ENCODE peak calls at places on chromosomes 1 and 21, in seven cellular contexts. One of them, this sample, is unnamed.

GRCh38 chr1:176073524-176074157 is 133.4 kb downstream of the COP1 start:
- DNase-seq in A549: peak; percentile 79
- DNase-seq in activated T-helper 1 cell treated with anti-CD3 and anti-CD28 coated beads, Interleukin-2, amount 50 U/mL, for 16 hours: no peak
- DNase-seq in central memory CD4-positive, alpha-beta T cell: peak; percentile 11
- DNase-seq in HS-5: peak; percentile 20
- DNase-seq in activated gamma-delta T cell: no peak
- DNase-seq in germinal center: peak; percentile 30
- DNase-seq in this sample: no peak

GRCh38 chr1:29675481-29676263 is 439.4 kb downstream of the PTPRU start:
- DNase-seq in A549: no peak
- DNase-seq in activated T-helper 1 cell treated with anti-CD3 and anti-CD28 coated beads, Interleukin-2, amount 50 U/mL, for 16 hours: no peak
- DNase-seq in central memory CD4-positive, alpha-beta T cell: no peak
- DNase-seq in HS-5: no peak
- DNase-seq in activated gamma-delta T cell: no peak
- DNase-seq in germinal center: no peak
- DNase-seq in this sample: no peak

GRCh38 chr1:70667771-70668170 is 256.7 kb downstream of the CTH start:
- DNase-seq in A549: no peak
- DNase-seq in activated T-helper 1 cell treated with anti-CD3 and anti-CD28 coated beads, Interleukin-2, amount 50 U/mL, for 16 hours: no peak
- DNase-seq in central memory CD4-positive, alpha-beta T cell: no peak
- DNase-seq in HS-5: no peak
- DNase-seq in activated gamma-delta T cell: no peak
- DNase-seq in germinal center: no peak
- DNase-seq in this sample: no peak

GRCh38 chr1:29269356-29269755 is 33.0 kb downstream of the PTPRU start:
- DNase-seq in A549: no peak
- DNase-seq in activated T-helper 1 cell treated with anti-CD3 and anti-CD28 coated beads, Interleukin-2, amount 50 U/mL, for 16 hours: no peak
- DNase-seq in central memory CD4-positive, alpha-beta T cell: no peak
- DNase-seq in HS-5: no peak
- DNase-seq in activated gamma-delta T cell: no peak
- DNase-seq in germinal center: no peak
- DNase-seq in this sample: no peak

GRCh38 chr1:164226977-164227376 is 332.0 kb upstream of the PBX1 start:
- DNase-seq in A549: no peak
- DNase-seq in activated T-helper 1 cell treated with anti-CD3 and anti-CD28 coated beads, Interleukin-2, amount 50 U/mL, for 16 hours: no peak
- DNase-seq in central memory CD4-positive, alpha-beta T cell: no peak
- DNase-seq in HS-5: no peak
- DNase-seq in activated gamma-delta T cell: no peak
- DNase-seq in germinal center: no peak
- DNase-seq in this sample: no peak

GRCh38 chr1:208178091-208178529 is 66.1 kb downstream of the PLXNA2 start:
- DNase-seq in A549: no peak
- DNase-seq in activated T-helper 1 cell treated with anti-CD3 and anti-CD28 coated beads, Interleukin-2, amount 50 U/mL, for 16 hours: no peak
- DNase-seq in central memory CD4-positive, alpha-beta T cell: no peak
- DNase-seq in HS-5: no peak
- DNase-seq in activated gamma-delta T cell: no peak
- DNase-seq in germinal center: no peak
- DNase-seq in this sample: no peak

GRCh38 chr21:39379986-39380891 is 31.4 kb upstream of the HMGN1 start:
- DNase-seq in A549: peak; percentile 92
- DNase-seq in activated T-helper 1 cell treated with anti-CD3 and anti-CD28 coated beads, Interleukin-2, amount 50 U/mL, for 16 hours: peak; percentile 79
- DNase-seq in central memory CD4-positive, alpha-beta T cell: peak; percentile 87
- DNase-seq in HS-5: peak; percentile 83
- DNase-seq in activated gamma-delta T cell: peak; percentile 92
- DNase-seq in germinal center: peak; percentile 92
- DNase-seq in this sample: peak; percentile 75

GRCh38 chr1:15020943-15021745 is 132.4 kb upstream of the TMEM51 start:
- DNase-seq in A549: no peak
- DNase-seq in activated T-helper 1 cell treated with anti-CD3 and anti-CD28 coated beads, Interleukin-2, amount 50 U/mL, for 16 hours: no peak
- DNase-seq in central memory CD4-positive, alpha-beta T cell: no peak
- DNase-seq in HS-5: no peak
- DNase-seq in activated gamma-delta T cell: no peak
- DNase-seq in germinal center: no peak
- DNase-seq in this sample: no peak

GRCh38 chr1:186099362-186100064 is 275.5 kb downstream of the TPR start:
- DNase-seq in A549: no peak
- DNase-seq in activated T-helper 1 cell treated with anti-CD3 and anti-CD28 coated beads, Interleukin-2, amount 50 U/mL, for 16 hours: no peak
- DNase-seq in central memory CD4-positive, alpha-beta T cell: no peak
- DNase-seq in HS-5: no peak
- DNase-seq in activated gamma-delta T cell: no peak
- DNase-seq in germinal center: no peak
- DNase-seq in this sample: no peak

GRCh38 chr1:174999926-175000696 is at the start of gene CACYBP:
- DNase-seq in A549: peak; percentile 21
- DNase-seq in activated T-helper 1 cell treated with anti-CD3 and anti-CD28 coated beads, Interleukin-2, amount 50 U/mL, for 16 hours: peak; percentile 8
- DNase-seq in central memory CD4-positive, alpha-beta T cell: no peak
- DNase-seq in HS-5: no peak
- DNase-seq in activated gamma-delta T cell: peak; percentile 56
- DNase-seq in germinal center: peak; percentile 56
- DNase-seq in this sample: no peak

GRCh38 chr1:33140153-33141149 is 41.4 kb downstream of the TRIM62 start:
- DNase-seq in A549: no peak
- DNase-seq in activated T-helper 1 cell treated with anti-CD3 and anti-CD28 coated beads, Interleukin-2, amount 50 U/mL, for 16 hours: no peak
- DNase-seq in central memory CD4-positive, alpha-beta T cell: no peak
- DNase-seq in HS-5: no peak
- DNase-seq in activated gamma-delta T cell: no peak
- DNase-seq in germinal center: no peak
- DNase-seq in this sample: no peak

GRCh38 chr1:61423643-61424042 is 301.3 kb downstream of the TM2D1 start:
- DNase-seq in A549: no peak
- DNase-seq in activated T-helper 1 cell treated with anti-CD3 and anti-CD28 coated beads, Interleukin-2, amount 50 U/mL, for 16 hours: no peak
- DNase-seq in central memory CD4-positive, alpha-beta T cell: no peak
- DNase-seq in HS-5: no peak
- DNase-seq in activated gamma-delta T cell: no peak
- DNase-seq in germinal center: no peak
- DNase-seq in this sample: no peak

GRCh38 chr1:97277891-97278662 is 556.5 kb downstream of the PTBP2 start:
- DNase-seq in A549: peak; percentile 68
- DNase-seq in activated T-helper 1 cell treated with anti-CD3 and anti-CD28 coated beads, Interleukin-2, amount 50 U/mL, for 16 hours: no peak
- DNase-seq in central memory CD4-positive, alpha-beta T cell: no peak
- DNase-seq in HS-5: peak; percentile 71
- DNase-seq in activated gamma-delta T cell: no peak
- DNase-seq in germinal center: no peak
- DNase-seq in this sample: no peak

GRCh38 chr21:35048183-35048601 is 910 bp downstream of the RUNX1 start:
- DNase-seq in A549: peak; percentile 7
- DNase-seq in activated T-helper 1 cell treated with anti-CD3 and anti-CD28 coated beads, Interleukin-2, amount 50 U/mL, for 16 hours: no peak
- DNase-seq in central memory CD4-positive, alpha-beta T cell: no peak
- DNase-seq in HS-5: no peak
- DNase-seq in activated gamma-delta T cell: no peak
- DNase-seq in germinal center: no peak
- DNase-seq in this sample: no peak

GRCh38 chr1:112026018-112026417 is 36.5 kb upstream of the KCND3 start:
- DNase-seq in A549: no peak
- DNase-seq in activated T-helper 1 cell treated with anti-CD3 and anti-CD28 coated beads, Interleukin-2, amount 50 U/mL, for 16 hours: no peak
- DNase-seq in central memory CD4-positive, alpha-beta T cell: no peak
- DNase-seq in HS-5: no peak
- DNase-seq in activated gamma-delta T cell: no peak
- DNase-seq in germinal center: no peak
- DNase-seq in this sample: no peak

GRCh38 chr1:117932576-117932975 is 3.0 kb downstream of the WDR3 start:
- DNase-seq in A549: no peak
- DNase-seq in activated T-helper 1 cell treated with anti-CD3 and anti-CD28 coated beads, Interleukin-2, amount 50 U/mL, for 16 hours: no peak
- DNase-seq in central memory CD4-positive, alpha-beta T cell: no peak
- DNase-seq in HS-5: no peak
- DNase-seq in activated gamma-delta T cell: no peak
- DNase-seq in germinal center: no peak
- DNase-seq in this sample: no peak

GRCh38 chr1:90768098-90768497 is 51.0 kb upstream of the BARHL2 start:
- DNase-seq in A549: peak; percentile 1
- DNase-seq in activated T-helper 1 cell treated with anti-CD3 and anti-CD28 coated beads, Interleukin-2, amount 50 U/mL, for 16 hours: no peak
- DNase-seq in central memory CD4-positive, alpha-beta T cell: no peak
- DNase-seq in HS-5: peak; percentile 11
- DNase-seq in activated gamma-delta T cell: no peak
- DNase-seq in germinal center: no peak
- DNase-seq in this sample: no peak

GRCh38 chr1:206472454-206472853 is 2.2 kb downstream of the IKBKE start:
- DNase-seq in A549: no peak
- DNase-seq in activated T-helper 1 cell treated with anti-CD3 and anti-CD28 coated beads, Interleukin-2, amount 50 U/mL, for 16 hours: no peak
- DNase-seq in central memory CD4-positive, alpha-beta T cell: no peak
- DNase-seq in HS-5: no peak
- DNase-seq in activated gamma-delta T cell: no peak
- DNase-seq in germinal center: no peak
- DNase-seq in this sample: no peak

GRCh38 chr21:15729346-15729673 is 472 bp upstream of the USP25 start:
- DNase-seq in A549: no peak
- DNase-seq in activated T-helper 1 cell treated with anti-CD3 and anti-CD28 coated beads, Interleukin-2, amount 50 U/mL, for 16 hours: no peak
- DNase-seq in central memory CD4-positive, alpha-beta T cell: no peak
- DNase-seq in HS-5: no peak
- DNase-seq in activated gamma-delta T cell: no peak
- DNase-seq in germinal center: no peak
- DNase-seq in this sample: no peak

GRCh38 chr21:32844076-32844475 is 72.5 kb upstream of the PAXBP1 start:
- DNase-seq in A549: no peak
- DNase-seq in activated T-helper 1 cell treated with anti-CD3 and anti-CD28 coated beads, Interleukin-2, amount 50 U/mL, for 16 hours: no peak
- DNase-seq in central memory CD4-positive, alpha-beta T cell: no peak
- DNase-seq in HS-5: no peak
- DNase-seq in activated gamma-delta T cell: no peak
- DNase-seq in germinal center: no peak
- DNase-seq in this sample: no peak

GRCh38 chr1:58431847-58432246 is 114.7 kb downstream of the OMA1 start:
- DNase-seq in A549: no peak
- DNase-seq in activated T-helper 1 cell treated with anti-CD3 and anti-CD28 coated beads, Interleukin-2, amount 50 U/mL, for 16 hours: no peak
- DNase-seq in central memory CD4-positive, alpha-beta T cell: no peak
- DNase-seq in HS-5: no peak
- DNase-seq in activated gamma-delta T cell: no peak
- DNase-seq in germinal center: no peak
- DNase-seq in this sample: no peak

GRCh38 chr21:43866233-43866632 is 1.2 kb downstream of the AGPAT3 start:
- DNase-seq in A549: no peak
- DNase-seq in activated T-helper 1 cell treated with anti-CD3 and anti-CD28 coated beads, Interleukin-2, amount 50 U/mL, for 16 hours: no peak
- DNase-seq in central memory CD4-positive, alpha-beta T cell: no peak
- DNase-seq in HS-5: no peak
- DNase-seq in activated gamma-delta T cell: no peak
- DNase-seq in germinal center: peak; percentile 69
- DNase-seq in this sample: no peak

GRCh38 chr1:159007734-159008133 is 2.0 kb upstream of the IFI16 start:
- DNase-seq in A549: no peak
- DNase-seq in activated T-helper 1 cell treated with anti-CD3 and anti-CD28 coated beads, Interleukin-2, amount 50 U/mL, for 16 hours: no peak
- DNase-seq in central memory CD4-positive, alpha-beta T cell: no peak
- DNase-seq in HS-5: no peak
- DNase-seq in activated gamma-delta T cell: no peak
- DNase-seq in germinal center: no peak
- DNase-seq in this sample: no peak

GRCh38 chr1:17197696-17198095 is 7.2 kb upstream of the PADI1 start:
- DNase-seq in A549: no peak
- DNase-seq in activated T-helper 1 cell treated with anti-CD3 and anti-CD28 coated beads, Interleukin-2, amount 50 U/mL, for 16 hours: no peak
- DNase-seq in central memory CD4-positive, alpha-beta T cell: no peak
- DNase-seq in HS-5: no peak
- DNase-seq in activated gamma-delta T cell: no peak
- DNase-seq in germinal center: no peak
- DNase-seq in this sample: no peak

GRCh38 chr1:207454046-207454964 is at the start of gene CR2:
- DNase-seq in A549: peak; percentile 4
- DNase-seq in activated T-helper 1 cell treated with anti-CD3 and anti-CD28 coated beads, Interleukin-2, amount 50 U/mL, for 16 hours: no peak
- DNase-seq in central memory CD4-positive, alpha-beta T cell: peak; percentile 16
- DNase-seq in HS-5: no peak
- DNase-seq in activated gamma-delta T cell: no peak
- DNase-seq in germinal center: peak; percentile 82
- DNase-seq in this sample: peak; percentile 11

GRCh38 chr1:222653178-222653827 is 35.4 kb downstream of the MIA3 start:
- DNase-seq in A549: no peak
- DNase-seq in activated T-helper 1 cell treated with anti-CD3 and anti-CD28 coated beads, Interleukin-2, amount 50 U/mL, for 16 hours: no peak
- DNase-seq in central memory CD4-positive, alpha-beta T cell: no peak
- DNase-seq in HS-5: no peak
- DNase-seq in activated gamma-delta T cell: no peak
- DNase-seq in germinal center: no peak
- DNase-seq in this sample: no peak

GRCh38 chr1:218890436-218890835 is 283.2 kb upstream of the LYPLAL1 start:
- DNase-seq in A549: no peak
- DNase-seq in activated T-helper 1 cell treated with anti-CD3 and anti-CD28 coated beads, Interleukin-2, amount 50 U/mL, for 16 hours: no peak
- DNase-seq in central memory CD4-positive, alpha-beta T cell: no peak
- DNase-seq in HS-5: no peak
- DNase-seq in activated gamma-delta T cell: no peak
- DNase-seq in germinal center: no peak
- DNase-seq in this sample: no peak

GRCh38 chr1:163796394-163796821 is 474.7 kb downstream of the NUF2 start:
- DNase-seq in A549: peak; percentile 29
- DNase-seq in activated T-helper 1 cell treated with anti-CD3 and anti-CD28 coated beads, Interleukin-2, amount 50 U/mL, for 16 hours: no peak
- DNase-seq in central memory CD4-positive, alpha-beta T cell: no peak
- DNase-seq in HS-5: no peak
- DNase-seq in activated gamma-delta T cell: no peak
- DNase-seq in germinal center: no peak
- DNase-seq in this sample: no peak

GRCh38 chr1:104878203-104878911 is 1128.7 kb downstream of the AMY1C start:
- DNase-seq in A549: no peak
- DNase-seq in activated T-helper 1 cell treated with anti-CD3 and anti-CD28 coated beads, Interleukin-2, amount 50 U/mL, for 16 hours: no peak
- DNase-seq in central memory CD4-positive, alpha-beta T cell: no peak
- DNase-seq in HS-5: no peak
- DNase-seq in activated gamma-delta T cell: no peak
- DNase-seq in germinal center: no peak
- DNase-seq in this sample: no peak

GRCh38 chr21:46559291-46559983 is 45.4 kb downstream of the S100B start:
- DNase-seq in A549: no peak
- DNase-seq in activated T-helper 1 cell treated with anti-CD3 and anti-CD28 coated beads, Interleukin-2, amount 50 U/mL, for 16 hours: peak; percentile 41
- DNase-seq in central memory CD4-positive, alpha-beta T cell: peak; percentile 77
- DNase-seq in HS-5: no peak
- DNase-seq in activated gamma-delta T cell: peak; percentile 47
- DNase-seq in germinal center: no peak
- DNase-seq in this sample: peak; percentile 35

GRCh38 chr21:45417256-45417950 is 12.4 kb downstream of the COL18A1 start:
- DNase-seq in A549: no peak
- DNase-seq in activated T-helper 1 cell treated with anti-CD3 and anti-CD28 coated beads, Interleukin-2, amount 50 U/mL, for 16 hours: no peak
- DNase-seq in central memory CD4-positive, alpha-beta T cell: no peak
- DNase-seq in HS-5: no peak
- DNase-seq in activated gamma-delta T cell: no peak
- DNase-seq in germinal center: no peak
- DNase-seq in this sample: no peak

GRCh38 chr1:16918371-16918770 is 3.4 kb upstream of the CROCC start:
- DNase-seq in A549: no peak
- DNase-seq in activated T-helper 1 cell treated with anti-CD3 and anti-CD28 coated beads, Interleukin-2, amount 50 U/mL, for 16 hours: no peak
- DNase-seq in central memory CD4-positive, alpha-beta T cell: no peak
- DNase-seq in HS-5: no peak
- DNase-seq in activated gamma-delta T cell: no peak
- DNase-seq in germinal center: no peak
- DNase-seq in this sample: no peak

GRCh38 chr1:216732121-216732520 is 8.9 kb upstream of the ESRRG start:
- DNase-seq in A549: no peak
- DNase-seq in activated T-helper 1 cell treated with anti-CD3 and anti-CD28 coated beads, Interleukin-2, amount 50 U/mL, for 16 hours: no peak
- DNase-seq in central memory CD4-positive, alpha-beta T cell: no peak
- DNase-seq in HS-5: no peak
- DNase-seq in activated gamma-delta T cell: no peak
- DNase-seq in germinal center: no peak
- DNase-seq in this sample: no peak

GRCh38 chr1:173050865-173051264 is at the start of gene TNFSF18:
- DNase-seq in A549: no peak
- DNase-seq in activated T-helper 1 cell treated with anti-CD3 and anti-CD28 coated beads, Interleukin-2, amount 50 U/mL, for 16 hours: no peak
- DNase-seq in central memory CD4-positive, alpha-beta T cell: no peak
- DNase-seq in HS-5: no peak
- DNase-seq in activated gamma-delta T cell: no peak
- DNase-seq in germinal center: no peak
- DNase-seq in this sample: no peak